ENCODE peak calls at places on chromosome 10, in ten cellular contexts. X, P, S, K, M, F, D, N, Y and A are unnamed samples.

GRCh38 chr10:64394744-64395143 is 873.5 kb downstream of the REEP3 start:
- DNase-seq in X (no peak), P (no peak), S (no peak), K (peak), M (no peak), F (no peak), D (no peak), N (no peak), Y (no peak), A (no peak)

GRCh38 chr10:20399789-20400188 is 497.3 kb downstream of the NEBL start:
- DNase-seq in X (no peak), P (no peak), S (no peak), K (no peak), M (no peak), F (no peak), D (no peak), N (no peak), Y (no peak), A (no peak)

GRCh38 chr10:132704008-132704814 is 81.7 kb downstream of the NKX6-2 start:
- DNase-seq in X (no peak), P (no peak), S (no peak), K (no peak), M (no peak), F (no peak), D (no peak), N (no peak), Y (no peak), A (no peak)

GRCh38 chr10:78805176-78805575 is 263.6 kb upstream of the ZMIZ1 start:
- DNase-seq in X (no peak), P (peak), S (no peak), K (peak), M (peak), F (no peak), D (peak), N (peak), Y (peak), A (peak)

GRCh38 chr10:1454428-1454827 is 282.9 kb downstream of the ADARB2 start:
- DNase-seq in X (no peak), P (no peak), S (no peak), K (no peak), M (no peak), F (no peak), D (no peak), N (no peak), Y (no peak), A (no peak)

GRCh38 chr10:130805635-130806030 is 505.9 kb downstream of the TCERG1L start:
- DNase-seq in X (no peak), P (no peak), S (no peak), K (no peak), M (no peak), F (no peak), D (no peak), N (no peak), Y (no peak), A (no peak)

GRCh38 chr10:30219977-30220751 is 128.9 kb downstream of the MTPAP start:
- DNase-seq in X (no peak), P (no peak), S (no peak), K (peak), M (no peak), F (no peak), D (no peak), N (no peak), Y (peak), A (peak)

GRCh38 chr10:62071846-62072281 is 170.4 kb downstream of the ARID5B start:
- DNase-seq in X (no peak), P (no peak), S (no peak), K (no peak), M (no peak), F (no peak), D (no peak), N (no peak), Y (no peak), A (no peak)

GRCh38 chr10:103983367-103983911 is 16.5 kb downstream of the SLK start:
- DNase-seq in X (peak), P (no peak), S (no peak), K (no peak), M (no peak), F (no peak), D (no peak), N (no peak), Y (no peak), A (no peak)

GRCh38 chr10:18261063-18261462 is 120.8 kb downstream of the CACNB2 start:
- DNase-seq in X (no peak), P (no peak), S (no peak), K (no peak), M (no peak), F (no peak), D (peak), N (no peak), Y (no peak), A (no peak)

GRCh38 chr10:30686706-30687105 is 57.2 kb upstream of the LYZL2 start:
- DNase-seq in X (no peak), P (no peak), S (no peak), K (no peak), M (no peak), F (no peak), D (no peak), N (no peak), Y (no peak), A (no peak)

GRCh38 chr10:44195120-44196007 is 189.5 kb downstream of the CXCL12 start:
- DNase-seq in X (no peak), P (peak), S (no peak), K (peak), M (peak), F (no peak), D (peak), N (peak), Y (peak), A (no peak)